ENCODE peak calls at places on chromosomes 5 and 9, in seven cellular contexts. One of them, this sample, is unnamed. For H3K4me1, the result is how much of the 10 kb centered on the place peaks cover.

GRCh38 chr5:88964831-88965230 is 81.8 kb upstream of the MEF2C start:
- DNase-seq in lung: no peak
- DNase-seq in SK-N-SH: no peak
- DNase-seq in SJSA1: no peak
- DNase-seq in CD8-positive, alpha-beta memory T cell: no peak
- DNase-seq in tibial artery: no peak
- DNase-seq in ovary: no peak
- DNase-seq in this sample: no peak

GRCh38 chr5:91311697-91312501 is 71.2 kb downstream of the ARRDC3 start:
- DNase-seq in lung: peak
- DNase-seq in SK-N-SH: peak
- DNase-seq in SJSA1: peak
- DNase-seq in CD8-positive, alpha-beta memory T cell: peak
- DNase-seq in tibial artery: peak
- DNase-seq in ovary: peak
- DNase-seq in this sample: peak

GRCh38 chr9:37466037-37466709 is 923 bp upstream of the ZBTB5 start:
- DNase-seq in lung: peak
- DNase-seq in SK-N-SH: peak
- DNase-seq in SJSA1: no peak
- DNase-seq in CD8-positive, alpha-beta memory T cell: peak
- DNase-seq in tibial artery: peak
- DNase-seq in ovary: peak
- DNase-seq in this sample: peak

GRCh38 chr5:125668904-125669303 is 754.3 kb upstream of the GRAMD2B start:
- DNase-seq in lung: no peak
- DNase-seq in SK-N-SH: no peak
- DNase-seq in SJSA1: no peak
- DNase-seq in CD8-positive, alpha-beta memory T cell: no peak
- DNase-seq in tibial artery: no peak
- DNase-seq in ovary: no peak
- DNase-seq in this sample: no peak

GRCh38 chr5:62621280-62621679 is 42.7 kb downstream of the LRRC70 start:
- DNase-seq in lung: no peak
- DNase-seq in SK-N-SH: no peak
- DNase-seq in SJSA1: no peak
- DNase-seq in CD8-positive, alpha-beta memory T cell: no peak
- DNase-seq in tibial artery: no peak
- DNase-seq in ovary: no peak
- DNase-seq in this sample: no peak

GRCh38 chr5:38497946-38498345 is 58.5 kb downstream of the LIFR start:
- DNase-seq in lung: no peak
- DNase-seq in SK-N-SH: no peak
- DNase-seq in SJSA1: no peak
- DNase-seq in CD8-positive, alpha-beta memory T cell: no peak
- DNase-seq in tibial artery: no peak
- DNase-seq in ovary: no peak
- DNase-seq in this sample: no peak

GRCh38 chr9:89445135-89445797 is 52.6 kb downstream of the SEMA4D start:
- DNase-seq in lung: no peak
- DNase-seq in SK-N-SH: no peak
- DNase-seq in SJSA1: no peak
- DNase-seq in CD8-positive, alpha-beta memory T cell: no peak
- DNase-seq in tibial artery: no peak
- DNase-seq in ovary: no peak
- DNase-seq in this sample: no peak

GRCh38 chr9:137606005-137606601 is 617 bp downstream of the ARRDC1 start:
- DNase-seq in lung: peak
- DNase-seq in SK-N-SH: peak
- DNase-seq in SJSA1: no peak
- DNase-seq in CD8-positive, alpha-beta memory T cell: no peak
- DNase-seq in tibial artery: no peak
- DNase-seq in ovary: peak
- DNase-seq in this sample: peak

GRCh38 chr5:1881273-1881586 is 1.5 kb downstream of the IRX4 start:
- DNase-seq in lung: no peak
- DNase-seq in SK-N-SH: no peak
- DNase-seq in SJSA1: no peak
- DNase-seq in CD8-positive, alpha-beta memory T cell: no peak
- DNase-seq in tibial artery: no peak
- DNase-seq in ovary: no peak
- DNase-seq in this sample: no peak

GRCh38 chr9:127175764-127176163 is 53.3 kb upstream of the ANGPTL2 start:
- DNase-seq in lung: no peak
- DNase-seq in SK-N-SH: no peak
- DNase-seq in SJSA1: peak
- DNase-seq in CD8-positive, alpha-beta memory T cell: no peak
- DNase-seq in tibial artery: no peak
- DNase-seq in ovary: peak
- DNase-seq in this sample: no peak

GRCh38 chr9:137466041-137466799 is 7.1 kb upstream of the NSMF start:
- DNase-seq in lung: no peak
- DNase-seq in SK-N-SH: no peak
- DNase-seq in SJSA1: no peak
- DNase-seq in CD8-positive, alpha-beta memory T cell: no peak
- DNase-seq in tibial artery: no peak
- DNase-seq in ovary: no peak
- DNase-seq in this sample: no peak

GRCh38 chr9:119366909-119367690 is 2.1 kb downstream of the BRINP1 start:
- DNase-seq in lung: no peak
- DNase-seq in SK-N-SH: no peak
- DNase-seq in SJSA1: no peak
- DNase-seq in CD8-positive, alpha-beta memory T cell: no peak
- DNase-seq in tibial artery: no peak
- DNase-seq in ovary: no peak
- DNase-seq in this sample: no peak

GRCh38 chr5:7886849-7887460 is 18.0 kb downstream of the MTRR start:
- DNase-seq in lung: no peak
- DNase-seq in SK-N-SH: peak
- DNase-seq in SJSA1: no peak
- DNase-seq in CD8-positive, alpha-beta memory T cell: peak
- DNase-seq in tibial artery: no peak
- DNase-seq in ovary: no peak
- DNase-seq in this sample: no peak

GRCh38 chr9:692636-693459 is 148.6 kb upstream of the DMRT1 start:
- DNase-seq in lung: no peak
- DNase-seq in SK-N-SH: no peak
- DNase-seq in SJSA1: no peak
- DNase-seq in CD8-positive, alpha-beta memory T cell: no peak
- DNase-seq in tibial artery: no peak
- DNase-seq in ovary: no peak
- DNase-seq in this sample: no peak

GRCh38 chr5:141637693-141638419 is 1.1 kb downstream of the RELL2 start:
- DNase-seq in lung: peak
- DNase-seq in SK-N-SH: peak
- DNase-seq in SJSA1: peak
- DNase-seq in CD8-positive, alpha-beta memory T cell: peak
- DNase-seq in tibial artery: peak
- DNase-seq in ovary: peak
- DNase-seq in this sample: peak

GRCh38 chr9:82170079-82170662 is 181.6 kb downstream of the SPATA31D1 start:
- DNase-seq in lung: no peak
- DNase-seq in SK-N-SH: no peak
- DNase-seq in SJSA1: no peak
- DNase-seq in CD8-positive, alpha-beta memory T cell: no peak
- DNase-seq in tibial artery: no peak
- DNase-seq in ovary: no peak
- DNase-seq in this sample: no peak

GRCh38 chr9:136242248-136242647 is 3.4 kb downstream of the QSOX2 start:
- DNase-seq in lung: no peak
- DNase-seq in SK-N-SH: no peak
- DNase-seq in SJSA1: no peak
- DNase-seq in CD8-positive, alpha-beta memory T cell: no peak
- DNase-seq in tibial artery: no peak
- DNase-seq in ovary: no peak
- DNase-seq in this sample: no peak
- H3K4me1 ChIP-seq in lung: under half
- H3K4me1 ChIP-seq in SK-N-SH: under half
- H3K4me1 ChIP-seq in SJSA1: under half
- H3K4me1 ChIP-seq in CD8-positive, alpha-beta memory T cell: under half
- H3K4me1 ChIP-seq in tibial artery: under half
- H3K4me1 ChIP-seq in ovary: under half
- H3K4me1 ChIP-seq in this sample: under half

GRCh38 chr9:125648294-125648693 is 58.7 kb downstream of the MAPKAP1 start:
- DNase-seq in lung: no peak
- DNase-seq in SK-N-SH: no peak
- DNase-seq in SJSA1: no peak
- DNase-seq in CD8-positive, alpha-beta memory T cell: no peak
- DNase-seq in tibial artery: no peak
- DNase-seq in ovary: no peak
- DNase-seq in this sample: no peak

GRCh38 chr9:125650271-125650737 is 56.7 kb downstream of the MAPKAP1 start:
- DNase-seq in lung: no peak
- DNase-seq in SK-N-SH: no peak
- DNase-seq in SJSA1: no peak
- DNase-seq in CD8-positive, alpha-beta memory T cell: no peak
- DNase-seq in tibial artery: no peak
- DNase-seq in ovary: no peak
- DNase-seq in this sample: no peak

GRCh38 chr9:125649315-125649714 is 57.7 kb downstream of the MAPKAP1 start:
- DNase-seq in lung: no peak
- DNase-seq in SK-N-SH: no peak
- DNase-seq in SJSA1: peak
- DNase-seq in CD8-positive, alpha-beta memory T cell: no peak
- DNase-seq in tibial artery: peak
- DNase-seq in ovary: no peak
- DNase-seq in this sample: no peak

GRCh38 chr9:125651907-125652306 is 55.1 kb downstream of the MAPKAP1 start:
- DNase-seq in lung: no peak
- DNase-seq in SK-N-SH: no peak
- DNase-seq in SJSA1: no peak
- DNase-seq in CD8-positive, alpha-beta memory T cell: no peak
- DNase-seq in tibial artery: no peak
- DNase-seq in ovary: no peak
- DNase-seq in this sample: no peak

GRCh38 chr9:125649826-125650225 is 57.2 kb downstream of the MAPKAP1 start:
- DNase-seq in lung: no peak
- DNase-seq in SK-N-SH: no peak
- DNase-seq in SJSA1: no peak
- DNase-seq in CD8-positive, alpha-beta memory T cell: no peak
- DNase-seq in tibial artery: no peak
- DNase-seq in ovary: no peak
- DNase-seq in this sample: no peak
- H3K4me1 ChIP-seq in lung: under half
- H3K4me1 ChIP-seq in SK-N-SH: under half
- H3K4me1 ChIP-seq in SJSA1: under half
- H3K4me1 ChIP-seq in CD8-positive, alpha-beta memory T cell: under half
- H3K4me1 ChIP-seq in tibial artery: under half
- H3K4me1 ChIP-seq in ovary: under half
- H3K4me1 ChIP-seq in this sample: under half

DNA sequence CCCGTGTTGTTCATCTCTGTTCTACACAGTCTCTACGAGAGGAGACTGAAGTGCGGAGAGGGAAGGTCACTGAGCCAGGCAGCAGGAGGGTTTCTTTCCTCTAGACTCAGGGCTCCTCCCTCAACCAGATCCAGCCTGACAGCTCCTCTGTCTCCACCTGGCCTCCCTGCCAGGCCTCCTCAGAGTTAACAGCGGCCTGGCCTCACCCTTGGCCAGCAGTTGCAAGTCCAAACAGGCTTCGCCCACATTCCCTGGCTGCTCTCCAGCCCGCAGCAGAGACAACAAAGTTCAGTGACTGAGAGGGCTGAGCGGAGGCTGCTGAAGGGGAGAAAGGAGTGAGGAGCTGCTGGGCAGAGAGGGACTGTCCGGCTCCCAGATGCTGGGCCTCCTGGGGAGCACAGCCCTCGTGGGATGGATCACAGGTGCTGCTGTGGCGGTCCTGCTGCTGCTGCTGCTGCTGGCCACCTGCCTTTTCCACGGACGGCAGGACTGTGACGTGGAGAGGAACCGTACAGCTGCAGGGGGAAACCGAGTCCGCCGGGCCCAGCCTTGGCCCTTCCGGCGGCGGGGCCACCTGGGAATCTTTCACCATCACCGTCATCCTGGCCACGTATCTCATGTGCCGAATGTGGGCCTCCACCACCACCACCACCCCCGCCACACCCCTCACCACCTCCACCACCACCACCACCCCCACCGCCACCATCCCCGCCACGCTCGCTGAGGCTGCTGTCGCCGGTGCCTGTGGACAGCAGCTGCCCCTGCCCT is at the start of gene HRCT1:
- DNase-seq in lung: peak
- DNase-seq in SK-N-SH: no peak
- DNase-seq in SJSA1: peak
- DNase-seq in CD8-positive, alpha-beta memory T cell: no peak
- DNase-seq in tibial artery: peak
- DNase-seq in ovary: peak
- DNase-seq in this sample: peak
- H3K4me1 ChIP-seq in lung: under half
- H3K4me1 ChIP-seq in SK-N-SH: under half
- H3K4me1 ChIP-seq in SJSA1: half or more
- H3K4me1 ChIP-seq in CD8-positive, alpha-beta memory T cell: half or more
- H3K4me1 ChIP-seq in tibial artery: under half
- H3K4me1 ChIP-seq in ovary: under half
- H3K4me1 ChIP-seq in this sample: half or more

GRCh38 chr5:171474106-171474878 is 54.8 kb downstream of the FGF18 start:
- DNase-seq in lung: no peak
- DNase-seq in SK-N-SH: no peak
- DNase-seq in SJSA1: no peak
- DNase-seq in CD8-positive, alpha-beta memory T cell: no peak
- DNase-seq in tibial artery: no peak
- DNase-seq in ovary: no peak
- DNase-seq in this sample: no peak

GRCh38 chr5:171478946-171479775 is 59.7 kb downstream of the FGF18 start:
- DNase-seq in lung: no peak
- DNase-seq in SK-N-SH: no peak
- DNase-seq in SJSA1: no peak
- DNase-seq in CD8-positive, alpha-beta memory T cell: no peak
- DNase-seq in tibial artery: no peak
- DNase-seq in ovary: no peak
- DNase-seq in this sample: no peak

GRCh38 chr5:171477666-171478065 is 58.2 kb downstream of the FGF18 start:
- DNase-seq in lung: no peak
- DNase-seq in SK-N-SH: no peak
- DNase-seq in SJSA1: no peak
- DNase-seq in CD8-positive, alpha-beta memory T cell: no peak
- DNase-seq in tibial artery: no peak
- DNase-seq in ovary: no peak
- DNase-seq in this sample: no peak

GRCh38 chr5:171477101-171477500 is 57.7 kb downstream of the FGF18 start:
- DNase-seq in lung: no peak
- DNase-seq in SK-N-SH: no peak
- DNase-seq in SJSA1: no peak
- DNase-seq in CD8-positive, alpha-beta memory T cell: no peak
- DNase-seq in tibial artery: no peak
- DNase-seq in ovary: no peak
- DNase-seq in this sample: no peak

DNA sequence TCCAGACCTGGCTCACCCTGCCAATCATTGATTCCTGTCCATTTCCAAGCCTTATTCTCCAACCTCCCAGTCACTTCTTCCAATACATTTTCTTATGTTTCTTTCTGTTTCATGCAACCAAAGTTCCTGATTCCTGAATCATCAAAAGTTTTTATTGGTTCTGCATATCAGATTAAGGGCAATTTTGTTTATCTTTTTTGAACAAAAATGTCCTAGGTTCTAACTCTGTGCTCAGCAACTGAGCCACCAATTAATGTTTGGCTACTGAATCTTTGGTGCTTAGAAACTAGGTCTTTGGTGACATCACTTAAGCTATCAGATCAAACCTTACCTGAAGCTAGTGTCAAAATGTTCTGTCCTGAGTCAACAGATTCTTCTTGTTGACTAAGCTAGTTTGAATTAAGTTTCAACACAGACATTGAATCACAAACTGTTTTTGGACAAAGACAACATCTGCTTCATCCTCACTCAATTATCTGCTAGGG is 56.1 kb downstream of the FGF18 start:
- DNase-seq in lung: no peak
- DNase-seq in SK-N-SH: no peak
- DNase-seq in SJSA1: no peak
- DNase-seq in CD8-positive, alpha-beta memory T cell: no peak
- DNase-seq in tibial artery: no peak
- DNase-seq in ovary: no peak
- DNase-seq in this sample: no peak
- H3K4me1 ChIP-seq in lung: under half
- H3K4me1 ChIP-seq in SK-N-SH: under half
- H3K4me1 ChIP-seq in SJSA1: under half
- H3K4me1 ChIP-seq in CD8-positive, alpha-beta memory T cell: under half
- H3K4me1 ChIP-seq in tibial artery: under half
- H3K4me1 ChIP-seq in ovary: under half
- H3K4me1 ChIP-seq in this sample: under half